ENCODE peak calls at places on chromosomes 5 and 9, in eight cellular contexts. C, M, K, H, G, B, R and E are unnamed samples.

GRCh38 chr9:135241381-135242380 is 154.2 kb downstream of the OLFM1 start:
- DNase-seq in H (no peak), C (peak; percentile 29), R (no peak), B (peak; percentile 37), K (no peak), G (no peak), M (no peak), E (no peak)

GRCh38 chr5:140245354-140245753 is 57.5 kb downstream of the PFDN1 start:
- DNase-seq in G (no peak), M (no peak), B (peak; percentile 42), R (no peak), K (no peak), H (no peak), C (no peak), E (no peak)

GRCh38 chr5:91160751-91161285 is 222.3 kb downstream of the ARRDC3 start:
- DNase-seq in C (no peak), K (no peak), R (peak; percentile 55), G (no peak), B (no peak), M (no peak), H (no peak), E (no peak)

GRCh38 chr5:127588368-127588767 is 60.5 kb upstream of the CTXN3 start:
- DNase-seq in R (no peak), G (no peak), C (no peak), H (no peak), M (no peak), K (no peak), B (no peak), E (no peak)

GRCh38 chr9:5949103-5949699 is 58.5 kb downstream of the MLANA start:
- DNase-seq in H (no peak), M (no peak), R (peak; percentile 21), K (no peak), G (peak; percentile 16), B (no peak), C (no peak), E (no peak)

GRCh38 chr9:109331353-109331752 is 10.5 kb upstream of the EPB41L4B start:
- DNase-seq in R (peak; percentile 93), G (peak; percentile 54), C (no peak), B (no peak), M (peak; percentile 82), K (no peak), H (no peak), E (no peak)

GRCh38 chr5:158074992-158075769 is 216.2 kb upstream of the CLINT1 start:
- DNase-seq in H (no peak), G (peak; percentile 84), M (peak; percentile 74), R (peak; percentile 35), C (peak; percentile 66), B (peak; percentile 77), K (peak; percentile 44), E (peak; percentile 49)

GRCh38 chr5:150593593-150593992 is 46.9 kb upstream of the SYNPO start:
- DNase-seq in C (no peak), H (no peak), R (no peak), M (no peak), K (no peak), G (no peak), B (no peak), E (no peak)

GRCh38 chr9:133476941-133477340 is 2.0 kb downstream of the SLC2A6 start:
- DNase-seq in M (no peak), R (no peak), H (no peak), B (no peak), K (no peak), C (peak; percentile 26), G (no peak), E (no peak)

GRCh38 chr9:123312306-123312877 is 43.6 kb upstream of the CRB2 start:
- DNase-seq in B (no peak), H (no peak), G (no peak), M (no peak), C (no peak), R (no peak), K (no peak), E (no peak)

GRCh38 chr5:79200573-79201183 is 35.3 kb upstream of the JMY start:
- DNase-seq in K (peak; percentile 61), M (peak; percentile 28), C (no peak), H (no peak), B (peak; percentile 7), G (peak; percentile 45), R (no peak), E (no peak)
- TF ChIP-seq CTCF in K (peak; percentile 53), M (peak; percentile 30), C (no peak), H (no peak), B (peak; percentile 9), G (peak; percentile 79), R (peak; percentile 46), E (peak; percentile 37)

GRCh38 chr5:168365581-168366081 is 74.2 kb downstream of the WWC1 start:
- DNase-seq in C (peak; percentile 57), M (peak; percentile 82), G (no peak), R (peak; percentile 85), B (peak; percentile 6), H (no peak), K (no peak), E (no peak)
- TF ChIP-seq CTCF in C (no peak), M (peak; percentile 50), G (peak; percentile 30), R (peak; percentile 63), B (no peak), H (peak; percentile 28), K (no peak), E (peak; percentile 18)

DNA sequence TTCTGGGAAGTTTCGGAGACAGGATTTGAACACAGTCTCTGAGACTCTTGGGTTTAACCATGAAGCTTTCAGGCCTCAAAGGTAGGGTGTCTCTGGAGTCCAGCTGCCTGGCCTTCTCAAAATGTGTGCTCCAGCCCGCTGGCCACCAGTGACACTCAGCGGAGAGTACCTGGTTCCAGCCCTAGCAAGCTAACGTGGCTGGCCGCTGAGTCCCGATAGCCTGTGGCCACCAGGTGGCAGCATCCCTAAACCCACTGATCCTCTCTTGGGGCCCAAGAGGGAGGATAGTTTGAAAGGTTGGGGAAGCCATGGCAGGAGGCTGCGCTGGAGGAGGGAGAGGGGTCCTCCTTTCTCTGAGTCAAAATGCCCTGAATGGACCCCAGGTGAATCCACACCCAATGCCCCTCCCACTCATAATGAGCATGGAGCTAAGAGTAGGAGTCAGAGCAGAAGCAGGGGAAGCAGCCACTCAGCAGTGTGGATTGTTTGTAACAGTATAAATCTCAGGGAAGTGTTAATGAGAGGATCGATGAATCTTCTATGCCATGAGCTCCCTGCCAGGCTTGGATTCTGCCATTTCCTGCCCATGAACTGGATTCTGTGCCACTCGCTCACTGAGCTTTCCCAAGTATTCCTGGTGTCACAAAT is 5.4 kb upstream of the TIFAB start:
- DNase-seq in K (peak; percentile 77), B (peak; percentile 81), G (peak; percentile 66), C (peak; percentile 83), H (no peak), R (peak; percentile 54), M (peak; percentile 82), E (no peak)
- TF ChIP-seq CTCF in K (peak; percentile 97), B (peak; percentile 80), G (peak; percentile 84), C (peak; percentile 76), H (peak; percentile 60), R (peak; percentile 88), M (peak; percentile 82), E (peak; percentile 66)

GRCh38 chr9:101229606-101230005 is 155.2 kb downstream of the BAAT start:
- DNase-seq in G (no peak), C (no peak), R (no peak), K (no peak), M (no peak), H (no peak), B (no peak), E (no peak)

GRCh38 chr9:101232405-101232977 is 152.3 kb downstream of the BAAT start:
- DNase-seq in G (no peak), K (no peak), M (no peak), B (no peak), H (no peak), C (no peak), R (no peak), E (no peak)

GRCh38 chr9:101226161-101226560 is 158.6 kb downstream of the BAAT start:
- DNase-seq in G (no peak), K (no peak), B (no peak), R (no peak), M (no peak), H (no peak), C (no peak), E (no peak)

GRCh38 chr9:101226803-101227202 is 158.0 kb downstream of the BAAT start:
- DNase-seq in K (no peak), B (no peak), H (no peak), G (no peak), R (no peak), C (no peak), M (no peak), E (no peak)
- TF ChIP-seq CTCF in K (no peak), B (no peak), H (no peak), G (no peak), R (no peak), C (no peak), M (no peak), E (no peak)